ENCODE peak calls at places on chromosomes 16 and 17, in seven cellular contexts. U is left cardiac atrium; X is T-helper 17 cell; W is mesothelial cell of epicardium; S is naive thymus-derived CD8-positive, alpha-beta T cell; H is HL-60; O is breast epithelium. D is an unnamed sample.

GRCh38 chr16:1708083-1708767 is 2.2 kb downstream of the MAPK8IP3 start:
- DNase-seq in U (peak), W (no peak), O (no peak), S (no peak), X (no peak), H (no peak), D (no peak)

GRCh38 chr16:70402916-70403659 is 35.8 kb downstream of the ST3GAL2 start:
- DNase-seq in X (no peak), H (peak), U (no peak), W (no peak), O (no peak), S (no peak), D (no peak)

GRCh38 chr16:200388-200787 is 20.1 kb downstream of the HBQ1 start:
- DNase-seq in O (no peak), U (no peak), W (no peak), X (no peak), H (no peak), S (no peak), D (no peak)

GRCh38 chr16:67441289-67441753 is 10.4 kb downstream of the HSD11B2 start:
- DNase-seq in S (no peak), H (no peak), W (no peak), U (no peak), O (peak), X (no peak), D (no peak)

GRCh38 chr16:70552675-70553074 is 29.1 kb downstream of the SF3B3 start:
- DNase-seq in O (no peak), S (no peak), H (no peak), X (no peak), W (no peak), U (no peak), D (no peak)

GRCh38 chr17:80889231-80889896 is 102.3 kb upstream of the CHMP6 start:
- DNase-seq in O (no peak), U (peak), W (no peak), X (no peak), H (no peak), S (no peak), D (peak)

GRCh38 chr17:47305302-47305923 is 18.3 kb upstream of the EFCAB13 start:
- DNase-seq in X (no peak), O (peak), W (no peak), H (no peak), U (no peak), S (no peak), D (no peak)

GRCh38 chr17:34389343-34389742 is 26.3 kb upstream of the CCL1 start:
- DNase-seq in S (no peak), W (no peak), U (no peak), X (no peak), H (no peak), O (no peak), D (no peak)

GRCh38 chr17:71846561-71846960 is 274.3 kb upstream of the SOX9 start:
- DNase-seq in W (no peak), U (no peak), S (no peak), O (no peak), H (no peak), X (no peak), D (no peak)

GRCh38 chr17:43171761-43172487 is 910 bp downstream of the NBR1 start:
- DNase-seq in X (no peak), O (peak), W (no peak), S (no peak), U (peak), H (peak), D (no peak)

GRCh38 chr17:39738568-39738901 is 797 bp downstream of the GRB7 start:
- DNase-seq in O (peak), H (no peak), S (peak), U (no peak), X (peak), W (peak), D (peak)

GRCh38 chr16:89581045-89581695 is 5.6 kb downstream of the CPNE7 start:
- DNase-seq in H (no peak), O (no peak), X (no peak), S (no peak), W (no peak), U (no peak), D (no peak)

GRCh38 chr16:77700846-77701245 is 21.5 kb upstream of the NUDT7 start:
- DNase-seq in W (no peak), S (no peak), X (no peak), U (no peak), H (no peak), O (no peak), D (no peak)

GRCh38 chr16:48157794-48158193 is 2.0 kb upstream of the ABCC12 start:
- DNase-seq in O (no peak), U (no peak), S (no peak), W (no peak), H (no peak), X (no peak), D (no peak)

GRCh38 chr17:75549246-75550138 is 24.0 kb downstream of the LLGL2 start:
- DNase-seq in O (peak), X (no peak), H (no peak), S (no peak), U (no peak), W (no peak), D (no peak)

GRCh38 chr16:4392382-4393242 is 21.0 kb downstream of the VASN start:
- DNase-seq in U (peak), O (peak), H (no peak), W (peak), S (no peak), X (no peak), D (no peak)

GRCh38 chr16:13110124-13110796 is 208.9 kb downstream of the SHISA9 start:
- DNase-seq in U (no peak), H (no peak), O (peak), W (no peak), S (no peak), X (no peak), D (no peak)

GRCh38 chr16:53509906-53510703 is 7.1 kb upstream of the AKTIP start:
- DNase-seq in U (peak), W (peak), X (peak), O (peak), H (peak), S (peak), D (peak)

GRCh38 chr17:1562178-1562643 is 381 bp downstream of the PITPNA start:
- DNase-seq in W (no peak), S (peak), H (no peak), U (peak), X (peak), O (peak), D (no peak)

GRCh38 chr17:33459078-33459940 is 166.2 kb upstream of the ASIC2 start:
- DNase-seq in X (no peak), O (no peak), S (no peak), U (no peak), H (no peak), W (no peak), D (no peak)

GRCh38 chr17:30160419-30161172 is 44.0 kb downstream of the NSRP1 start:
- DNase-seq in W (no peak), H (no peak), U (no peak), S (no peak), X (no peak), O (no peak), D (no peak)

GRCh38 chr17:49779730-49780220 is 8.7 kb upstream of the KAT7 start:
- DNase-seq in H (no peak), O (no peak), X (no peak), S (no peak), W (no peak), U (no peak), D (no peak)

GRCh38 chr16:47970291-47970931 is 185.4 kb downstream of the ABCC12 start:
- DNase-seq in W (no peak), H (no peak), U (no peak), O (no peak), X (no peak), S (no peak), D (no peak)

GRCh38 chr17:16925461-16926060 is 46.4 kb downstream of the TNFRSF13B start:
- DNase-seq in S (no peak), W (no peak), X (no peak), U (no peak), O (no peak), H (no peak), D (no peak)

GRCh38 chr16:81708459-81709368 is 70.4 kb upstream of the PLCG2 start:
- DNase-seq in X (no peak), H (no peak), O (no peak), U (no peak), W (no peak), S (no peak), D (no peak)

GRCh38 chr17:34798581-34798980 is 162.7 kb downstream of the CCT6B start:
- DNase-seq in O (no peak), X (no peak), S (no peak), W (no peak), U (no peak), H (no peak), D (no peak)

GRCh38 chr17:4892499-4893221 is 6.7 kb upstream of the C17orf107 start:
- DNase-seq in W (no peak), O (no peak), S (no peak), X (no peak), U (peak), H (no peak), D (no peak)

GRCh38 chr16:29877266-29877961 is 14.4 kb upstream of the CDIPT start:
- DNase-seq in H (no peak), W (no peak), U (no peak), S (no peak), X (peak), O (no peak), D (peak)

GRCh38 chr17:3447625-3448024 is 14.0 kb upstream of the OR1E2 start:
- DNase-seq in H (no peak), O (no peak), W (no peak), U (no peak), X (no peak), S (no peak), D (no peak)

GRCh38 chr17:27743288-27743885 is 56.9 kb downstream of the NOS2 start:
- DNase-seq in W (no peak), O (no peak), H (no peak), S (no peak), U (no peak), X (no peak), D (no peak)

GRCh38 chr17:50028207-50029120 is 27.4 kb upstream of the ITGA3 start:
- DNase-seq in X (no peak), S (no peak), O (peak), H (no peak), U (no peak), W (peak), D (no peak)

GRCh38 chr17:12982224-12982623 is 35.6 kb downstream of the ELAC2 start:
- DNase-seq in W (no peak), H (peak), U (no peak), X (no peak), S (no peak), O (no peak), D (no peak)

GRCh38 chr16:58077796-58078195 is 51.4 kb downstream of the CFAP20 start:
- DNase-seq in U (no peak), H (no peak), S (no peak), X (no peak), W (no peak), O (no peak), D (no peak)

GRCh38 chr17:45307290-45308015 is 9.4 kb downstream of the MAP3K14 start:
- DNase-seq in H (peak), U (no peak), O (no peak), W (no peak), S (no peak), X (no peak), D (no peak)

GRCh38 chr17:1997146-1997586 is 28.0 kb downstream of the RTN4RL1 start:
- DNase-seq in X (no peak), U (no peak), S (no peak), H (no peak), W (no peak), O (no peak), D (no peak)

GRCh38 chr16:55437627-55438026 is 41.4 kb upstream of the MMP2 start:
- DNase-seq in U (no peak), W (no peak), X (no peak), S (no peak), H (peak), O (no peak), D (no peak)

GRCh38 chr16:77330332-77331043 is 104.3 kb downstream of the ADAMTS18 start:
- DNase-seq in W (no peak), H (no peak), O (no peak), X (no peak), U (no peak), S (no peak), D (no peak)

D was measured in central memory CD4-positive, alpha-beta T cell.